ENCODE peak calls at places on chromosomes 11 and 22, in four cellular contexts. One of them, this sample, is unnamed. For H3K36me3, the result is how much of the 10 kb centered on the place peaks cover.

GRCh38 chr11:69213315-69213714 is 57.6 kb downstream of the SMIM38 start:
- DNase-seq in HCT116: no peak
- DNase-seq in transverse colon: no peak
- DNase-seq in breast epithelium: no peak
- DNase-seq in this sample: peak

GRCh38 chr11:48004456-48004855 is 24.1 kb downstream of the PTPRJ start:
- DNase-seq in HCT116: no peak
- DNase-seq in transverse colon: no peak
- DNase-seq in breast epithelium: no peak
- DNase-seq in this sample: no peak

GRCh38 chr22:48153726-48154125 is 1391.3 kb downstream of the TBC1D22A start:
- DNase-seq in HCT116: no peak
- DNase-seq in transverse colon: peak
- DNase-seq in breast epithelium: no peak
- DNase-seq in this sample: no peak

GRCh38 chr11:131033151-131033651 is 116.9 kb upstream of the SNX19 start:
- DNase-seq in HCT116: peak
- DNase-seq in transverse colon: no peak
- DNase-seq in breast epithelium: no peak
- DNase-seq in this sample: peak

GRCh38 chr11:102572537-102573220 is 42.1 kb upstream of the MMP7 start:
- DNase-seq in HCT116: no peak
- DNase-seq in transverse colon: no peak
- DNase-seq in breast epithelium: no peak
- DNase-seq in this sample: no peak

GRCh38 chr11:6900327-6900999 is 8.2 kb upstream of the OR2D2 start:
- DNase-seq in HCT116: no peak
- DNase-seq in transverse colon: no peak
- DNase-seq in breast epithelium: no peak
- DNase-seq in this sample: no peak

GRCh38 chr11:45110562-45110961 is 35.9 kb upstream of the PRDM11 start:
- DNase-seq in HCT116: peak
- DNase-seq in transverse colon: peak
- DNase-seq in breast epithelium: no peak
- DNase-seq in this sample: no peak

GRCh38 chr22:22060200-22061084 is 77.9 kb upstream of the TOP3B start:
- DNase-seq in HCT116: peak
- DNase-seq in transverse colon: peak
- DNase-seq in breast epithelium: no peak
- DNase-seq in this sample: peak

GRCh38 chr11:65314501-65315203 is at the start of gene CDC42EP2:
- DNase-seq in HCT116: peak
- DNase-seq in transverse colon: peak
- DNase-seq in breast epithelium: peak
- DNase-seq in this sample: peak

GRCh38 chr11:118434553-118435232 is 1.6 kb upstream of the KMT2A start:
- DNase-seq in HCT116: no peak
- DNase-seq in transverse colon: peak
- DNase-seq in breast epithelium: no peak
- DNase-seq in this sample: peak

GRCh38 chr11:94768602-94769511 is 701 bp downstream of the AMOTL1 start:
- DNase-seq in HCT116: no peak
- DNase-seq in transverse colon: peak
- DNase-seq in breast epithelium: no peak
- DNase-seq in this sample: no peak

GRCh38 chr11:77232242-77232641 is 69.2 kb downstream of the GDPD4 start:
- DNase-seq in HCT116: no peak
- DNase-seq in transverse colon: no peak
- DNase-seq in breast epithelium: no peak
- DNase-seq in this sample: no peak

GRCh38 chr11:81476345-81476744 is 1257.3 kb downstream of the FAM181B start:
- DNase-seq in HCT116: no peak
- DNase-seq in transverse colon: no peak
- DNase-seq in breast epithelium: no peak
- DNase-seq in this sample: no peak
- H3K36me3 ChIP-seq in HCT116: under half
- H3K36me3 ChIP-seq in transverse colon: under half
- H3K36me3 ChIP-seq in breast epithelium: under half
- H3K36me3 ChIP-seq in this sample: under half

GRCh38 chr11:95994340-95994728 is 70.4 kb upstream of the MTMR2 start:
- DNase-seq in HCT116: no peak
- DNase-seq in transverse colon: no peak
- DNase-seq in breast epithelium: no peak
- DNase-seq in this sample: no peak
- TF ChIP-seq POLR2A in HCT116: no peak
- TF ChIP-seq POLR2A in transverse colon: no peak
- TF ChIP-seq POLR2A in breast epithelium: no peak
- TF ChIP-seq POLR2A in this sample: no peak

GRCh38 chr11:70435765-70436500 is 37.6 kb downstream of the CTTN start:
- DNase-seq in HCT116: no peak
- DNase-seq in transverse colon: no peak
- DNase-seq in breast epithelium: no peak
- DNase-seq in this sample: no peak
- H3K36me3 ChIP-seq in HCT116: under half
- H3K36me3 ChIP-seq in transverse colon: under half
- H3K36me3 ChIP-seq in breast epithelium: under half
- H3K36me3 ChIP-seq in this sample: half or more

DNA sequence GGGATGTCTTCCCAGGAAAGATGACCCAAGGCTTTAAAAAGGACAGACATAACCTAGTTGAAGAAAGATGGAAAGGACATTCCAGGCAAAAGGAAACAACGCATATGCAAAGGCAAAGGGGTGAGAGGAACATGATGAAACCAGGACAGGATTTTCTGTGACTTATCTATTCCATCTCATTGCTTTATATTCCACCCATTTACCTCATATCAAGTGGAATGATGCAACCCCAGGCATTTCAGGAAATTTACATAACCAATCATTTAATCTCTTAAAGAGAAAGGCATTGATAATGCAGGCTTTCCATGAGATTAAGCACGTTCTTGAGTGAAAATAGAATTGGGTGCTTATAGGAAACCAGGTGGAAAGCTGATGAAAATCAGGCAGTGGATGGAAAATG is 13.0 kb downstream of the FZD4 start:
- DNase-seq in HCT116: no peak
- DNase-seq in transverse colon: no peak
- DNase-seq in breast epithelium: no peak
- DNase-seq in this sample: no peak
- TF ChIP-seq POLR2A in HCT116: no peak
- TF ChIP-seq POLR2A in transverse colon: no peak
- TF ChIP-seq POLR2A in breast epithelium: no peak
- TF ChIP-seq POLR2A in this sample: no peak

DNA sequence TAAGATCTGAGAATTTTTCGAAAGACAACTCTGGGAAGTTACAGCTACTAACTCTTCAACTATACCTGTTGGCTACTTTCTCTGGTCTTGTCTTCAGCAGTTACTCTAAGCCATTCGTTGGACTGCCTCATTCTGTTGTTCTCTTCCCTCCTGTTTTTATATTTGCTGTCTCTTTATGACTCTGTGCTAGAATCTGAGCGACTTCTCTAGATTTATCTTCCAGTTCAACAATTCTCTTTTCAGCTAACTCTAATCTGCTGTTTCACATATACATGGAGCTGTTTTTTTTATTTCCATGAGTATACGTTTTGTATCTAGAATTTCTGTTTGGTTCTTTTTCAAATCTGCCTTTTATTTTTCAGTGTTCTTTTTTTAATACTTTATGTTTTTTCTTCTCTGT is 127.4 kb upstream of the SORL1-AS1 start:
- DNase-seq in HCT116: no peak
- DNase-seq in transverse colon: no peak
- DNase-seq in breast epithelium: no peak
- DNase-seq in this sample: no peak
- H3K36me3 ChIP-seq in HCT116: under half
- H3K36me3 ChIP-seq in transverse colon: under half
- H3K36me3 ChIP-seq in breast epithelium: under half
- H3K36me3 ChIP-seq in this sample: under half

DNA sequence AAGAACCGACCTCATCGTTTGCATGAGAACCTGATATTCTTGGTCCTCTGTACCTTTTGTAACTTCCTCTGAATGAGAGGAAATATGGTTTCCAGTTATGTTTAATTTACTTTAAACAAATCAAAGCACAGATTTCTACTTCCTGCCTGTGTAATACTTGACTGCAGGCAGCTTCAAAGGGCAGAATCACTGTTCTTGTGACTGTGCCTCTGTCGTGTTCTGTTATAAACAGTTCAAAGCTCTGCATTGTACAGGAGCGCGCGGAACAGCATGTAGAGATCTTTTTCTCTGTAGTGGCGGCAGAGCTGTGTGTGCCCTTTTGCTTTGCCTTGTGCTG is 73.2 kb upstream of the CLDN5 start:
- DNase-seq in HCT116: no peak
- DNase-seq in transverse colon: no peak
- DNase-seq in breast epithelium: no peak
- DNase-seq in this sample: no peak
- TF ChIP-seq POLR2A in HCT116: no peak
- TF ChIP-seq POLR2A in transverse colon: no peak
- TF ChIP-seq POLR2A in breast epithelium: no peak
- TF ChIP-seq POLR2A in this sample: no peak

GRCh38 chr22:50403701-50404101 is 60.6 kb downstream of the PPP6R2 start:
- DNase-seq in HCT116: no peak
- DNase-seq in transverse colon: peak
- DNase-seq in breast epithelium: no peak
- DNase-seq in this sample: peak

GRCh38 chr22:50400406-50400805 is 57.3 kb downstream of the PPP6R2 start:
- DNase-seq in HCT116: no peak
- DNase-seq in transverse colon: no peak
- DNase-seq in breast epithelium: no peak
- DNase-seq in this sample: no peak

GRCh38 chr22:50399751-50400331 is 56.7 kb downstream of the PPP6R2 start:
- DNase-seq in HCT116: peak
- DNase-seq in transverse colon: peak
- DNase-seq in breast epithelium: no peak
- DNase-seq in this sample: peak

GRCh38 chr22:50400931-50401330 is 57.8 kb downstream of the PPP6R2 start:
- DNase-seq in HCT116: no peak
- DNase-seq in transverse colon: no peak
- DNase-seq in breast epithelium: no peak
- DNase-seq in this sample: no peak

GRCh38 chr22:50401907-50402306 is 58.8 kb downstream of the PPP6R2 start:
- DNase-seq in HCT116: no peak
- DNase-seq in transverse colon: no peak
- DNase-seq in breast epithelium: no peak
- DNase-seq in this sample: no peak
- H3K36me3 ChIP-seq in HCT116: under half
- H3K36me3 ChIP-seq in transverse colon: under half
- H3K36me3 ChIP-seq in breast epithelium: under half
- H3K36me3 ChIP-seq in this sample: under half

GRCh38 chr11:73750238-73750637 is 10.6 kb downstream of the RAB6A start:
- DNase-seq in HCT116: no peak
- DNase-seq in transverse colon: no peak
- DNase-seq in breast epithelium: no peak
- DNase-seq in this sample: no peak
- TF ChIP-seq POLR2A in HCT116: no peak
- TF ChIP-seq POLR2A in transverse colon: no peak
- TF ChIP-seq POLR2A in breast epithelium: no peak
- TF ChIP-seq POLR2A in this sample: no peak

GRCh38 chr11:57815877-57816276 is 54.3 kb downstream of the CTNND1 start:
- DNase-seq in HCT116: no peak
- DNase-seq in transverse colon: no peak
- DNase-seq in breast epithelium: no peak
- DNase-seq in this sample: no peak
- H3K36me3 ChIP-seq in HCT116: half or more
- H3K36me3 ChIP-seq in transverse colon: half or more
- H3K36me3 ChIP-seq in breast epithelium: under half
- H3K36me3 ChIP-seq in this sample: under half

GRCh38 chr11:112227002-112227401 is 774 bp downstream of the PTS start:
- DNase-seq in HCT116: no peak
- DNase-seq in transverse colon: no peak
- DNase-seq in breast epithelium: no peak
- DNase-seq in this sample: no peak

GRCh38 chr11:112223754-112224532 is 2.3 kb upstream of the PTS start:
- DNase-seq in HCT116: no peak
- DNase-seq in transverse colon: no peak
- DNase-seq in breast epithelium: no peak
- DNase-seq in this sample: no peak

GRCh38 chr11:112225753-112226061 is 521 bp upstream of the PTS start:
- DNase-seq in HCT116: no peak
- DNase-seq in transverse colon: peak
- DNase-seq in breast epithelium: no peak
- DNase-seq in this sample: peak

GRCh38 chr11:112227471-112227870 is 1.2 kb downstream of the PTS start:
- DNase-seq in HCT116: no peak
- DNase-seq in transverse colon: no peak
- DNase-seq in breast epithelium: no peak
- DNase-seq in this sample: no peak

DNA sequence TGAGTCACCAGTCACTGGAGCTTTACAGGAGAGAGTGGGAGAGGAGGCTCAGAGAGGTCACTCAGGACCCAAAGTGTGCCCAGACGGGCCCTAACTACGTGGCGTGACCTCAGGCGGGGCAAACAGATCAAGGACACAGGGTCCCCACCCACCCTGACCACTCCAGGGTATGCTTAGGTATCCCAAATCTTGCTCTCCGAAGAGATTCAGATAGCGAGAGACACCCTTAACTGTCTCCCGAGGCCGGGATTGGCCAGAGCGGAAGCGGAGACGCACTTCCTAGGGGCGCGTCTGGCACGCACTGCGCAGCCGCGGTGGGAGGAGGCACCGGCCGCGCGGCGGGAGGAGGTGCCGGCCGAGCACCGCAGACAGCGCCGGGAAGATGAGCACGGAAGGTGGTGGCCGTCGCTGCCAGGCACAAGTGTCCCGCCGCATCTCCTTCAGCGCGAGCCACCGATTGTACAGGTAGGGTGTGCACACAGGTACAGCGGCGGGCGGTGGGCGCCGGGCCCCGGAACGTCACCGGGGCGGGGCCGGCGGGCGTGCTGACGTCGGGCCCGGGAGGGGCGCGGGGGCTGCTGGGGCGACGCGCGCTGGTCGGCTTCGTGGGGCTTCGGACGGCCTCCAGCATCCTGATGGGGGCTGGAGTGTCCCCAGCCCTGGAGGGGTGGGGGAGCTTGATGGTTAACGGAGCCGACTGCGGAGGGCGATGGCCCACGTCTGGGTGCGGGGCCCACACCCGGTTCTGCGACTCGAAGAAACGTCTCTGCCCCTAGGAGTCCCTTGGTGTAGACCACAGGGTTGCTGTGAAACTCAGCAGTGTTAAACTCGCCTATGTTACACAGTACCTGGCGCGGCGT is at the start of gene PTS:
- DNase-seq in HCT116: peak
- DNase-seq in transverse colon: peak
- DNase-seq in breast epithelium: peak
- DNase-seq in this sample: peak
- TF ChIP-seq POLR2A in HCT116: peak
- TF ChIP-seq POLR2A in transverse colon: peak
- TF ChIP-seq POLR2A in breast epithelium: peak
- TF ChIP-seq POLR2A in this sample: peak